ENCODE peak calls at places on chromosomes 2 and 18, in ten cellular contexts. L is NCI-H1694 treated with DMSO at 0.1 percent for 48 hours; B is RCC 7860; V is chondrocyte; C is stimulated activated CD4-positive, alpha-beta T cell treated with anti-CD3 and anti-CD28 coated beads, Interleukin-4, amount 100 ng/mL, for 4 hours; W is neural crest cell; P is breast epithelium; R is activated naive CD4-positive, alpha-beta T cell treated with Interleukin-2 at 50 U/mL for 16 hours; J is ELF-1; K is left cardiac atrium. M is an unnamed sample.

GRCh38 chr18:75167759-75168211 is 41.2 kb downstream of the PTGR3 start:
- DNase-seq in L (no peak), B (no peak), V (no peak), C (no peak), W (no peak), P (no peak), R (no peak), J (no peak), K (peak), M (no peak)

GRCh38 chr2:234494361-234495075 is 2.4 kb downstream of the ARL4C start:
- DNase-seq in L (peak), B (peak), V (no peak), C (no peak), W (no peak), P (peak), R (no peak), J (peak), K (no peak), M (no peak)

GRCh38 chr2:134718956-134719814 is at the start of gene TMEM163:
- DNase-seq in L (peak), B (no peak), V (no peak), C (peak), W (peak), P (no peak), R (peak), J (no peak), K (no peak), M (peak)

GRCh38 chr2:48120759-48121242 is 214.5 kb upstream of the FBXO11 start:
- DNase-seq in L (no peak), B (no peak), V (no peak), C (no peak), W (no peak), P (no peak), R (no peak), J (no peak), K (no peak), M (no peak)

GRCh38 chr2:239443666-239444567 is 43.1 kb upstream of the HDAC4 start:
- DNase-seq in L (no peak), B (peak), V (no peak), C (no peak), W (no peak), P (peak), R (no peak), J (no peak), K (no peak), M (no peak)

GRCh38 chr2:201807452-201807980 is 1.2 kb downstream of the CDK15 start:
- DNase-seq in L (no peak), B (peak), V (no peak), C (no peak), W (no peak), P (peak), R (no peak), J (peak), K (peak), M (no peak)

GRCh38 chr18:70074091-70074490 is 126.4 kb upstream of the CD226 start:
- DNase-seq in L (no peak), B (no peak), V (no peak), C (no peak), W (no peak), P (no peak), R (no peak), J (no peak), K (no peak), M (no peak)

GRCh38 chr2:199704358-199705238 is 146.4 kb downstream of the FTCDNL1 start:
- DNase-seq in L (peak), B (no peak), V (no peak), C (no peak), W (no peak), P (no peak), R (no peak), J (peak), K (no peak), M (no peak)

GRCh38 chr2:238846503-238847431 is 1.1 kb upstream of the TWIST2 start:
- DNase-seq in L (no peak), B (no peak), V (no peak), C (no peak), W (no peak), P (no peak), R (no peak), J (peak), K (no peak), M (no peak)

GRCh38 chr2:135093192-135093591 is 41.1 kb downstream of the RAB3GAP1 start:
- DNase-seq in L (no peak), B (no peak), V (no peak), C (no peak), W (no peak), P (no peak), R (no peak), J (no peak), K (no peak), M (no peak)

GRCh38 chr2:69060938-69061501 is 48.0 kb downstream of the ANTXR1 start:
- DNase-seq in L (no peak), B (no peak), V (no peak), C (no peak), W (no peak), P (no peak), R (no peak), J (no peak), K (no peak), M (no peak)

GRCh38 chr18:3985664-3986063 is 469.4 kb downstream of the DLGAP1 start:
- DNase-seq in L (no peak), B (no peak), V (no peak), C (no peak), W (no peak), P (no peak), R (no peak), J (no peak), K (no peak), M (no peak)

GRCh38 chr2:88959480-88960204 is 268.2 kb downstream of the RPIA start:
- DNase-seq in L (no peak), B (no peak), V (no peak), C (no peak), W (no peak), P (no peak), R (no peak), J (no peak), K (no peak), M (no peak)

GRCh38 chr2:153195342-153195741 is 283.2 kb downstream of the RPRM start:
- DNase-seq in L (no peak), B (no peak), V (no peak), C (no peak), W (no peak), P (no peak), R (no peak), J (no peak), K (no peak), M (peak)

GRCh38 chr2:20468549-20469500 is 22.0 kb downstream of the RHOB start:
- DNase-seq in L (no peak), B (no peak), V (peak), C (no peak), W (no peak), P (no peak), R (no peak), J (no peak), K (no peak), M (peak)